ENCODE peak calls at places on chromosomes 16 and 17, in five cellular contexts. P, V, R, U and G are unnamed samples. For H3K36me3, the result is how much of the 10 kb centered on the place peaks cover.

GRCh38 chr16:50309156-50309526 is 42.8 kb downstream of the ADCY7 start:
- DNase-seq in P (no peak), V (no peak), R (no peak), U (no peak), G (no peak)

GRCh38 chr17:28216528-28216927 is 102.5 kb upstream of the TMEM97 start:
- DNase-seq in P (peak), V (no peak), R (no peak), U (no peak), G (peak)

GRCh38 chr17:81493198-81494038 is 19.2 kb downstream of the ACTG1 start:
- DNase-seq in P (no peak), V (no peak), R (no peak), U (no peak), G (no peak)

GRCh38 chr17:67520916-67521772 is 144.1 kb downstream of the PITPNC1 start:
- DNase-seq in P (peak), V (no peak), R (no peak), U (no peak), G (no peak)

GRCh38 chr16:87235810-87236515 is 81.2 kb downstream of the C16orf95 start:
- DNase-seq in P (no peak), V (no peak), R (no peak), U (no peak), G (no peak)

GRCh38 chr17:27157297-27157696 is 136.6 kb upstream of the WSB1 start:
- DNase-seq in P (no peak), V (no peak), R (no peak), U (no peak), G (no peak)

GRCh38 chr17:19019041-19019941 is 14.7 kb upstream of the FAM83G start:
- DNase-seq in P (no peak), V (no peak), R (no peak), U (no peak), G (no peak)

GRCh38 chr17:38550661-38551060 is 55.1 kb downstream of the SRCIN1 start:
- DNase-seq in P (peak), V (no peak), R (no peak), U (no peak), G (peak)

GRCh38 chr17:77439382-77440013 is 298.7 kb downstream of the SEC14L1 start:
- DNase-seq in P (no peak), V (no peak), R (no peak), U (no peak), G (no peak)

GRCh38 chr17:2975469-2975958 is 87.9 kb downstream of the OR1D5 start:
- DNase-seq in P (no peak), V (no peak), R (no peak), U (no peak), G (peak)

GRCh38 chr16:75256871-75257343 is 5.5 kb upstream of the BCAR1 start:
- DNase-seq in P (peak), V (no peak), R (no peak), U (no peak), G (no peak)

GRCh38 chr16:50550035-50550434 is 1.8 kb downstream of the NKD1 start:
- DNase-seq in P (no peak), V (no peak), R (no peak), U (no peak), G (no peak)

GRCh38 chr17:18227635-18228034 is 2.2 kb downstream of the LLGL1 start:
- DNase-seq in P (no peak), V (no peak), R (no peak), U (no peak), G (no peak)

GRCh38 chr16:64250866-64251265 is 871.0 kb downstream of the CDH11 start:
- DNase-seq in P (peak), V (no peak), R (no peak), U (no peak), G (no peak)

GRCh38 chr17:47200325-47200663 is 8.9 kb upstream of the MYL4 start:
- DNase-seq in P (no peak), V (no peak), R (no peak), U (no peak), G (no peak)

GRCh38 chr17:78120971-78121800 is 7.4 kb downstream of the TMC6 start:
- DNase-seq in P (no peak), V (no peak), R (no peak), U (no peak), G (no peak)

GRCh38 chr17:77882481-77883212 is 75.9 kb upstream of the TNRC6C start:
- DNase-seq in P (peak), V (peak), R (no peak), U (peak), G (peak)

GRCh38 chr17:3963214-3964201 is 729 bp downstream of the ATP2A3 start:
- DNase-seq in P (no peak), V (peak), R (no peak), U (peak), G (no peak)

GRCh38 chr17:21452377-21453143 is 76.4 kb downstream of the KCNJ12 start:
- DNase-seq in P (peak), V (no peak), R (peak), U (no peak), G (peak)
- H3K4me3 ChIP-seq in P (no peak), V (peak), R (peak), U (no peak), G (peak)

DNA sequence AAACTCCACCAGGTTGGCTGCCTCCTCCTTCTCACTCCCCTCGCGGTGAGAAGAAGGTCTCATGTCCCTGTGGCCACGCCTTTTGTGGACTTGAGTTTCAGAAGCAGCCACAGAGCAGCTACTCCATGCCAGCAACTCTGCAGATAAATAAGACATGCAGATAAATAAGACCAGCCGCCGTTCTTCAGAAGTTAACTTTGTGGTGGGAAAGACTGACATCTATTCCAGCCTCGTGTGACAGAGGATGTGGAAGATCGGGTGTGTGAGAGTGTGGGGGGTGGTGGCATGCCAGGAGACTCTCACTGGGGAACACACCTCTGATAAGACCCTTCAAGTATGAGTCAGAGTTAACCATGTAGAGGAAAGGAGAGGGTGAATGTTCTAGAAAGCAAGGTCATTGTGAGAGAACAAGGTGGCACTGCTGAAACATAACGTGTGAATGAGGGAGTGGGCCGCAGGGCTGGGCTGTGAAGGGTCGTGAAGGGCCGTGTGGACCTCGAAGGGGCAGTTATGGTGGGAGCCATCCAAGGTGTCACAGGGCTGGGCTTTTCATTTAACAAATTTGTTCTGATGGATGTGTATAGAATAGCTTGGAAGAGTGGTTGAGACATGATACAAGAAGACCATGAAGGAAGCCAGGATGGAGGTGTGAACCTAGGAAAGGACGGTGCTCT is 850 bp downstream of the SPACA3 start:
- DNase-seq in P (no peak), V (no peak), R (no peak), U (no peak), G (no peak)
- H3K36me3 ChIP-seq in P (under half), V (under half), R (under half), U (under half), G (under half)

GRCh38 chr16:78196527-78196926 is 97.1 kb downstream of the WWOX start:
- DNase-seq in P (no peak), V (no peak), R (no peak), U (no peak), G (no peak)
- H3K4me3 ChIP-seq in P (no peak), V (no peak), R (no peak), U (no peak), G (no peak)

DNA sequence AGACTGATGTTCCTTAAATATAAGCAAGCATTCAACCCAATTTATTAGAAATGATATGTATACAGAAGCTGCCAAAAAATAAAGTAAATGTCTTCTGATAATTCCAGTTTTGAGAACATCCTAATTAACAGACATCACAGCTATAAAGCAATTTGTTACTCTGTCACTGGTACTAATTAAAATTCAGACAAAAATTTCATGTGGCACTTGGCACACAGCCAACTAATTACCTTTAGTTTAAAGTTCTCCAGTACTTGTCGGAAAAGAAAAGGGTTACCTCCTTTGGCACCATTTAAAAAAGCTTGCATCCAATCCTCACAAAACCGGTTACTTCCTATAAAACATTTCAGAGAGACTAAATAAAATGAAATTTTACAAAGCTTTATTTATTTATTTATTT is 8.8 kb downstream of the C17orf75 start:
- DNase-seq in P (no peak), V (no peak), R (no peak), U (no peak), G (no peak)
- H3K36me3 ChIP-seq in P (under half), V (under half), R (under half), U (under half), G (under half)

DNA sequence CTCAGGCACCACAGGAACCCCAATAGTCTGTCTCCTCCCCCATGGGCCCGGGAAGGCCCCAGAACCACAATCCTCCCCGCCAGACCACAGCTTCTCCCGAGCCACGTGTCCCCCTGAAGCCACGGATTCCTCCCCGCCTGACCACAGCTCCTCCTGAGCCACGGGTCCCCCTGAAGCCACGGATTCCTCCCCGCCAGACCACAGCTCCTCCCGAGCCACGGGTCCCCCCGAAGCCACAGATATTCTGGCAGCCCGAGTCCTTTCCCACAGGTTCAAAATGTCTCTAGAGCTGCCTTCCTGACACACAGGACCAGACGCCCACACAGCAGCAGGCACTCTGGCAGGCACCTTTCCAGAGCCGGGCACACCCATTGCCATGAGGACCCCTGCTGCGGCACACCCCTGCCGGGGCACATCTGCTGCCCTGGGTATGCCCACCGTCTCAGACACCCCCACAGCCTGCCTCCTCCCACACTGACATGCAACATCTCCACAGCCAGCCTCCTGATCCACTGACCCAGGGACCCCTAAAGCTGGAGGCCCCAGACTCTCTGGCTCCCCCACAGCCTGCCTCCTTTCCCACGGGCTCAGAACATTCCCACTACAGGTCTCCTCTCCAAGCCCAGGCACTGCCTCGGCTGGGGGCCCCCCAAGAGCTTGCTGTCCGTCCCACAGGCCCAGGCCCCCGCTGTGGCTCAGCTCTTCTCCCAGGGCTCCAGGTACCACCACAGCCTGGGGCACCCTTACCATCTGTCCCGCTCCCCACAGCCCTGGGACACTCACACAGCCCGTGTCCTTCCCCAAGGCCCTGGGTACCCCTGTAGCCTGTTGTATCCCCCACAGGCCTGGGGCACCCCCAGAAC is 2.2 kb downstream of the KIAA0753 start:
- DNase-seq in P (no peak), V (no peak), R (no peak), U (no peak), G (no peak)
- H3K4me3 ChIP-seq in P (no peak), V (no peak), R (no peak), U (no peak), G (no peak)

DNA sequence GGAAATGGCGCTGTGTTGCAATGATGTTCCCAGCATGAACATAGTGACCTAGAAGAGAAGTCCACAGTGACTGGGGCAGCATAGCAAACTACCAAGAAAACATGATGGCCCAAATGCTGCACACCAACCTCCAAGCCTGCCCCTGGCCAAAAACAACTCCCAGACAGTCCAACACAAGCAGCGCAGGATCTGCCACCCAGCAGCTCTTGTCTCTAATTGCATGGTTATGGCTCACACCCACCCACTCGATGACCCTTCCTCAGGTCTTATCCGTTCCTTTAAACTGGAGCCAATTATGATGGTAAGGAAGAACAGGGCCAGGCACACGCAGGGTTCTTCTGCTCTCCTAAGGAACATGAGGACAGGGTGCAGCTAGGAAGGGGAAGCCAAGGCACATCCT is 2.9 kb downstream of the MRPL27 start:
- DNase-seq in P (no peak), V (no peak), R (no peak), U (no peak), G (no peak)
- H3K36me3 ChIP-seq in P (under half), V (under half), R (under half), U (under half), G (under half)

DNA sequence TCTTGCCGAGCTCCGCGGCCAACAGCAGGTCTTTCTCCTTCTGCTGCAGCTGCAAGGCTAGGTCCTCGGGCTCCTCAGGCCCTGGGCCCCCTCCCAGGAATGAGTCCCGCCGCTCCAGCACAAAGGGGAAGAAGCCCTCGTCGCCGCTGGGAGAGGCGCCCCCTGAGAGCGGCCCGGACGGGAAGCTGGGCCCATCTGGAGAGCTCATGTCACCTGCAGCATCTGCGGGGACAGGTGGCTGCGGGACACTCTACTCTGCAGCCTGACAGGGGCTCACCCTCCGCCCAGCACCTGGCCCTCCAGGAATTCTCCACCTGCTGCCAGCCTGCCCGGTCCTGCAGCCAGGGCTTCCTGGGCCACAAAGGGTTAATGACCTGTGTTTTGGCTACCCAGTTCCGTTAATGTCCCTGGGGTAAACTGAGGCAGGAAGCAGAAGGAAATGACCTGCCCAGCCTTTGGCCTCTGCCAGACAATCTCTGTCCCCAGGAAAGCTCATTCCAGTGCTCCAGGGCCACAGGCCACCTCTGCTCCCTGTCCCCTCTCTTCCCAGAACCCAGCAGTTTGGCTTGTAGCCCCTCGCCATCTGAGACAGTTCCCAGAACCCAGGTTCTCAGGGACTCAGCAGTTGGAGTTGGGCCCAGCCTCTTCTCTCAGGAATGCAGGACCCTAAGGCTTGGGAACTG is 1.3 kb downstream of the BICDL2 start:
- DNase-seq in P (no peak), V (no peak), R (no peak), U (no peak), G (no peak)
- H3K4me3 ChIP-seq in P (no peak), V (no peak), R (peak), U (no peak), G (peak)

DNA sequence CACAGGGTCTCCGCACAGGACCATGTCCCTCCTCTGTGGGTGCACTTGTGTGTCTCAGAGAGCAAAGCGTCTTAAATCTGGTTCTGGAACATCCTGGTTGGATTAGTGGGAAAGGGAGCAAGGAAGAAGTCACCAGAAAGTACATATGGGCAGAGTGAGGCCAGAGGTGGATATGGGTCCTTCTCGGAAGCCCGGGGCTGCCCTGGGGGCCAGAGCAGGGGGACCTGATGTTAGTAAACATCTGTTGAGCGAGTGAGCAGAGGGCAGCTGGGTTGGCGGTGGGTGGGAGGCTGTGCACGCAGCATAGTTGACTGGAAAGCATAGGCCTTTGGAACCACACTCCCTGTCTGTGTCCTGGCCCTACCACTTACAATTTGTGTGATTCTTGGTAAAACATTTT is 22.7 kb downstream of the UNC13D start:
- DNase-seq in P (no peak), V (no peak), R (no peak), U (no peak), G (no peak)
- H3K36me3 ChIP-seq in P (under half), V (half or more), R (half or more), U (under half), G (under half)